ENCODE peak calls at places on chromosomes 2 and 18, in eight cellular contexts. E is kidney, V is colonic mucosa, Q is GM23248, H is mammary epithelial cell, X is DND-41, Y is fibroblast of lung, N is neural progenitor cell. U is an unnamed sample.

GRCh38 chr2:128323501-128323931 is 4.8 kb upstream of the HS6ST1 start:
- DNase-seq in E (peak; percentile 74), V (no peak), Q (no peak), H (no peak), X (peak; percentile 6), Y (no peak), N (no peak), U (no peak)

GRCh38 chr18:48800479-48800876 is 150.3 kb downstream of the SMAD7 start:
- DNase-seq in E (peak; percentile 46), V (peak; percentile 15), Q (no peak), H (no peak), X (no peak), Y (no peak), N (no peak), U (no peak)

GRCh38 chr2:233265899-233266431 is 14.5 kb downstream of the ATG16L1 start:
- DNase-seq in E (no peak), V (no peak), Q (no peak), H (no peak), X (no peak), Y (no peak), N (no peak), U (no peak)

GRCh38 chr2:8594731-8595427 is 87.0 kb upstream of the ID2 start:
- DNase-seq in E (no peak), V (no peak), Q (peak; percentile 53), H (no peak), X (no peak), Y (peak; percentile 56), N (no peak), U (no peak)

GRCh38 chr2:217666338-217666737 is 336.5 kb downstream of the TNS1 start:
- DNase-seq in E (no peak), V (no peak), Q (peak; percentile 82), H (peak; percentile 37), X (no peak), Y (peak; percentile 44), N (no peak), U (no peak)

GRCh38 chr2:171226471-171226870 is 65.8 kb upstream of the TLK1 start:
- DNase-seq in E (no peak), V (no peak), Q (no peak), H (no peak), X (no peak), Y (no peak), N (no peak), U (no peak)

GRCh38 chr2:46157072-46157965 is 139.9 kb upstream of the EPAS1 start:
- DNase-seq in E (no peak), V (no peak), Q (no peak), H (no peak), X (no peak), Y (no peak), N (no peak), U (no peak)

GRCh38 chr2:238754259-238754658 is 93.6 kb upstream of the TWIST2 start:
- DNase-seq in E (no peak), V (no peak), Q (peak; percentile 33), H (no peak), X (no peak), Y (no peak), N (no peak), U (no peak)

GRCh38 chr2:191942114-191943103 is 95.5 kb upstream of the CAVIN2 start:
- DNase-seq in E (no peak), V (no peak), Q (peak; percentile 27), H (peak; percentile 61), X (no peak), Y (peak; percentile 51), N (peak; percentile 20), U (no peak)

GRCh38 chr2:102621630-102622029 is 2.3 kb downstream of the SLC9A2 start:
- DNase-seq in E (no peak), V (no peak), Q (no peak), H (no peak), X (no peak), Y (no peak), N (no peak), U (no peak)

GRCh38 chr2:102622646-102623045 is 3.3 kb downstream of the SLC9A2 start:
- DNase-seq in E (no peak), V (peak; percentile 64), Q (no peak), H (no peak), X (no peak), Y (no peak), N (no peak), U (no peak)

GRCh38 chr2:102620367-102620766 is 1.0 kb downstream of the SLC9A2 start:
- DNase-seq in E (no peak), V (peak; percentile 89), Q (no peak), H (peak; percentile 36), X (no peak), Y (no peak), N (no peak), U (no peak)

GRCh38 chr2:102618452-102619413 is 620 bp upstream of the SLC9A2 start:
- DNase-seq in E (peak; percentile 85), V (peak; percentile 79), Q (peak; percentile 36), H (peak; percentile 39), X (no peak), Y (peak; percentile 15), N (peak; percentile 62), U (no peak)

GRCh38 chr2:102619414-102620319 is at the start of gene SLC9A2:
- DNase-seq in E (peak; percentile 77), V (peak; percentile 57), Q (peak; percentile 21), H (peak; percentile 40), X (no peak), Y (peak; percentile 6), N (peak; percentile 89), U (no peak)
- H3K4me3 ChIP-seq in E (peak within 1 kb of the TSS; percentile 63), V (peak within 1 kb of the TSS; percentile 63), Q (peak within 1 kb of the TSS; percentile 69), H (peak within 1 kb of the TSS; percentile 54), X (no peak within 1 kb of the TSS), Y (peak within 1 kb of the TSS; percentile 39), N (peak within 1 kb of the TSS; percentile 63), U (no peak within 1 kb of the TSS)

DNA sequence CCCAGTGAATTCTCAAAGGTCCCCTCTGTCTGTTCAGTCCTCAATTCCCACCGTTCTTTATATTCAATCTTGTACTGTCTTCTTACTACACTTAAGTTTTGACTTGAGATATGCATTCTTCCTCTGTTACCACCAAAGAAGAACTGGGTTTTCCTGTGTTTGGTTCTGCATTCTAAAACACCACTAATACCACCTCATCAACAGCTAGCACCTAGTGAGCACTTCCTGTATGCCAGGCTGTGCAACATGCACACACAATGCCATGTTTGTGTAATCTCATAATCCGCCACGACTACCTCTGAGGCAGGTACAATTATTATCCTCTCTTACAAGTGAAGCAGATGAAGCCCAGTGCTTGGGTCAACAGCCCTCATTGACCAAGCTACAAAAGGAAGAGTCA is 11.8 kb upstream of the CTAGE1 start:
- DNase-seq in E (no peak), V (no peak), Q (no peak), H (no peak), X (no peak), Y (no peak), N (no peak), U (no peak)
- H3K27ac ChIP-seq in E (no peak overlapping the region), V (no peak overlapping the region), Q (no peak overlapping the region), H (no peak overlapping the region), X (no peak overlapping the region), Y (no peak overlapping the region), N (no peak overlapping the region), U (no peak overlapping the region)

GRCh38 chr2:12455626-12456025 is 261.1 kb upstream of the TRIB2 start:
- DNase-seq in E (no peak), V (no peak), Q (peak; percentile 58), H (no peak), X (no peak), Y (no peak), N (no peak), U (no peak)

GRCh38 chr2:12448846-12449480 is 267.8 kb upstream of the TRIB2 start:
- DNase-seq in E (no peak), V (no peak), Q (peak; percentile 87), H (peak; percentile 53), X (no peak), Y (peak; percentile 29), N (no peak), U (no peak)

GRCh38 chr2:12453731-12454130 is 263.0 kb upstream of the TRIB2 start:
- DNase-seq in E (no peak), V (no peak), Q (no peak), H (no peak), X (no peak), Y (no peak), N (no peak), U (no peak)

GRCh38 chr2:12452211-12452610 is 264.5 kb upstream of the TRIB2 start:
- DNase-seq in E (no peak), V (no peak), Q (no peak), H (no peak), X (no peak), Y (peak; percentile 61), N (no peak), U (no peak)

DNA sequence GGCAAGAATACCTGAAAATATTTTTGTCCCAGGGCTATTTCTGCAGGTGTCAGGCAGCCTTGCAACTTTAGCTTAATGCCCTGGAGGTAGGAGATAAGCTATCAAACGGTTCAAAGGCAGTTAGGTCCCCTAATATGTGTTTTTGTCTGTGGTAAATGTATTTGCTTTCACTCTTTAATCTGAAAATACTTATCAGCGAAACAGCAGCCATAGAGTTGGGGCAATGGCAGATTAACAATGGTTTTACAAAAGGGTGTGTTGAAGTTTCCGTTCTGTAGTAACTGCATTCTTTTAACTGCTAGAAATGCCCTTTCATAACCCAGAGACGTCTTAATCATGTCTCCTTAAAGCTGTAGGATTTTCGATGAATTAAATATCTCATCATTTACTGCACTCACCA is 265.0 kb upstream of the TRIB2 start:
- DNase-seq in E (no peak), V (no peak), Q (no peak), H (no peak), X (no peak), Y (no peak), N (no peak), U (no peak)
- H3K9ac ChIP-seq in E (no peak overlapping the region), V (no peak overlapping the region), Q (no peak overlapping the region), H (no peak overlapping the region), X (no peak overlapping the region), Y (no peak overlapping the region), N (no peak overlapping the region), U (no peak overlapping the region)

DNA sequence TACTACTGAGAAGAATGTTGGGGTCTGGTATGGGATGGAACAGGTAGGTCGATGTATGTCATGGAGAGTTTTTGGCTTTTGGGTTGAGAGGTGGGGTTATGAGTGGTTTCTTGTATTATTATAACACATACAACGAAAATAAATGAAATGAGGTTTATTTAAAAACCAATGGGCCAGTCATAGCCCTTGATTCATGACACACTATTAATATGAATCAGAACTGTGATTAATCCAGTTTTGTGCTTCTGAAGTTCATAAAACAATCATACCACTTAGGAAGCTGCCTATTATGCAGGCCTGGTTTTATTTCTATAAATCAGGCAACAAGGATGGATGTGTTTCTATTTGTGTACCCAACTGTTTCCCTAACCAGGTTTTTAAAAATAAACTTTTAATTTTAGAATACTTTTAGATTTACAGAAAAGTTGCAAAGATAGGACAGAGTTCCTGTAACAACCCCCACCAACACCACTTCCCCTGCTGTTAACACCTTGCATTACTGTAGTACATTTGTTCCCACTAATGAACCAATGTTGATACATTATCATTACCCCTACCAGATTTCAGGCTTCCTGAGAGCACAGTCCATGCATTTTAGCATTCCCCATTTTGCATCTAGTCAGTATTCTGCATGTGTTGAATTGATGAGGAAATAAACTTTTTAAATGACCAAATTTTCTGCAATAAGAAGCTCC is 37.5 kb upstream of the NCOA1 start:
- DNase-seq in E (no peak), V (no peak), Q (peak; percentile 46), H (peak; percentile 18), X (no peak), Y (no peak), N (no peak), U (no peak)
- H3K4me3 ChIP-seq in E (peak overlapping the region; percentile 69), V (no peak overlapping the region), Q (peak overlapping the region; percentile 70), H (no peak overlapping the region), X (no peak overlapping the region), Y (peak overlapping the region; percentile 52), N (no peak overlapping the region), U (peak overlapping the region; percentile 80)

U was measured in SK-N-MC.